ENCODE peak calls at places on chromosomes 1 and 21, in eight cellular contexts. F, U, X, S, Q, A, Y and M are unnamed samples.

GRCh38 chr1:91585982-91586381 is 85.3 kb downstream of the CDC7 start:
- DNase-seq in U (no peak), Y (no peak), A (no peak), F (no peak), S (no peak), X (no peak), Q (no peak), M (no peak)

GRCh38 chr1:3721955-3722465 is 30.2 kb upstream of the CCDC27 start:
- DNase-seq in A (no peak), X (no peak), Y (no peak), F (no peak), U (no peak), Q (no peak), S (no peak), M (no peak)

GRCh38 chr1:76135835-76136234 is 61.3 kb downstream of the ST6GALNAC3 start:
- DNase-seq in A (no peak), Y (no peak), X (no peak), S (no peak), F (no peak), Q (no peak), U (no peak), M (no peak)

GRCh38 chr1:29672416-29672815 is 436.1 kb downstream of the PTPRU start:
- DNase-seq in F (no peak), A (no peak), S (no peak), U (no peak), X (no peak), Y (no peak), Q (no peak), M (no peak)

GRCh38 chr1:155794605-155795265 is 62.3 kb downstream of the GON4L start:
- DNase-seq in A (no peak), U (peak), S (no peak), Q (no peak), Y (peak), F (no peak), X (peak), M (peak)

GRCh38 chr1:28775121-28775942 is 36.6 kb upstream of the OPRD1 start:
- DNase-seq in S (no peak), X (peak), F (peak), Y (peak), A (peak), Q (no peak), U (peak), M (no peak)

GRCh38 chr1:174153085-174153824 is 6.1 kb upstream of the RABGAP1L start:
- DNase-seq in Q (no peak), Y (no peak), U (no peak), X (no peak), A (peak), S (no peak), F (no peak), M (no peak)

GRCh38 chr1:5189384-5189783 is 535.0 kb downstream of the AJAP1 start:
- DNase-seq in U (no peak), S (no peak), F (no peak), A (no peak), X (no peak), Y (no peak), Q (no peak), M (no peak)

GRCh38 chr1:166907763-166908162 is 31.7 kb upstream of the TADA1 start:
- DNase-seq in U (no peak), Q (peak), X (no peak), A (no peak), S (no peak), F (no peak), Y (no peak), M (no peak)

GRCh38 chr21:44347911-44348451 is 5.4 kb upstream of the TRPM2 start:
- DNase-seq in U (no peak), Q (no peak), X (no peak), A (no peak), F (no peak), S (no peak), Y (no peak), M (no peak)

GRCh38 chr1:2859881-2860430 is 58.5 kb upstream of the TTC34 start:
- DNase-seq in Y (no peak), A (no peak), S (no peak), F (no peak), Q (no peak), X (no peak), U (no peak), M (no peak)

GRCh38 chr1:33374336-33375105 is 53.6 kb upstream of the A3GALT2 start:
- DNase-seq in A (no peak), Y (peak), X (no peak), Q (no peak), S (no peak), F (no peak), U (peak), M (no peak)

GRCh38 chr1:237164406-237165352 is 122.7 kb downstream of the RYR2 start:
- DNase-seq in X (no peak), F (no peak), S (no peak), Q (no peak), A (no peak), Y (no peak), U (no peak), M (no peak)

GRCh38 chr1:35605882-35606182 is 32.7 kb downstream of the TFAP2E start:
- DNase-seq in A (no peak), Q (no peak), U (no peak), S (no peak), Y (no peak), F (no peak), X (no peak), M (no peak)

GRCh38 chr21:45974073-45975016 is 7.2 kb upstream of the COL6A1 start:
- DNase-seq in F (peak), S (no peak), U (peak), A (peak), Q (no peak), Y (peak), X (no peak), M (no peak)

GRCh38 chr1:78114034-78114956 is 68.5 kb downstream of the GIPC2 start:
- DNase-seq in U (peak), F (peak), X (peak), S (peak), Q (peak), A (peak), Y (peak), M (peak)

GRCh38 chr1:178932966-178933603 is 62.2 kb upstream of the ANGPTL1 start:
- DNase-seq in S (no peak), Y (no peak), Q (no peak), U (no peak), F (no peak), X (no peak), A (no peak), M (no peak)